ENCODE peak calls at places on chromosomes 6 and 20, in five cellular contexts. One of them, this sample, is unnamed.
A peak's percentile ranks its signal among the peaks of the same experiment; 100 is the strongest.

GRCh38 chr20:2140561-2140960 is 38.9 kb downstream of the STK35 start:
- DNase-seq in ecto neural progenitor cell: no peak
- DNase-seq in fibroblast of pulmonary artery: peak; percentile 28
- DNase-seq in H1: no peak
- DNase-seq in NCI-H748 treated with DMSO at 0.1 percent for 48 hours: no peak
- DNase-seq in this sample: no peak

GRCh38 chr6:152296648-152297376 is 340.4 kb downstream of the SYNE1 start:
- DNase-seq in H1: no peak
- DNase-seq in ecto neural progenitor cell: no peak
- DNase-seq in NCI-H748 treated with DMSO at 0.1 percent for 48 hours: no peak
- DNase-seq in fibroblast of pulmonary artery: no peak
- DNase-seq in this sample: no peak

GRCh38 chr20:58993332-58994248 is 12.5 kb downstream of the NELFCD start:
- DNase-seq in fibroblast of pulmonary artery: no peak
- DNase-seq in H1: no peak
- DNase-seq in NCI-H748 treated with DMSO at 0.1 percent for 48 hours: no peak
- DNase-seq in ecto neural progenitor cell: no peak
- DNase-seq in this sample: no peak

GRCh38 chr6:153145591-153145990 is 14.5 kb upstream of the RGS17 start:
- DNase-seq in ecto neural progenitor cell: no peak
- DNase-seq in H1: no peak
- DNase-seq in fibroblast of pulmonary artery: no peak
- DNase-seq in NCI-H748 treated with DMSO at 0.1 percent for 48 hours: peak; percentile 88
- DNase-seq in this sample: no peak

GRCh38 chr6:5030596-5031136 is 26.8 kb upstream of the RPP40 start:
- DNase-seq in H1: peak; percentile 95
- DNase-seq in fibroblast of pulmonary artery: peak; percentile 90
- DNase-seq in NCI-H748 treated with DMSO at 0.1 percent for 48 hours: peak; percentile 86
- DNase-seq in ecto neural progenitor cell: peak; percentile 86
- DNase-seq in this sample: peak; percentile 91

GRCh38 chr6:149856256-149856994 is 7.7 kb downstream of the LRP11 start:
- DNase-seq in ecto neural progenitor cell: no peak
- DNase-seq in NCI-H748 treated with DMSO at 0.1 percent for 48 hours: no peak
- DNase-seq in H1: no peak
- DNase-seq in fibroblast of pulmonary artery: no peak
- DNase-seq in this sample: no peak

GRCh38 chr6:128403618-128404444 is 116.6 kb downstream of the PTPRK start:
- DNase-seq in fibroblast of pulmonary artery: no peak
- DNase-seq in H1: no peak
- DNase-seq in NCI-H748 treated with DMSO at 0.1 percent for 48 hours: no peak
- DNase-seq in ecto neural progenitor cell: no peak
- DNase-seq in this sample: no peak

GRCh38 chr6:20095436-20095835 is 116.8 kb downstream of the MBOAT1 start:
- DNase-seq in fibroblast of pulmonary artery: no peak
- DNase-seq in H1: no peak
- DNase-seq in NCI-H748 treated with DMSO at 0.1 percent for 48 hours: no peak
- DNase-seq in ecto neural progenitor cell: no peak
- DNase-seq in this sample: no peak

GRCh38 chr6:7401103-7401502 is 11.5 kb downstream of the RIOK1 start:
- DNase-seq in ecto neural progenitor cell: no peak
- DNase-seq in NCI-H748 treated with DMSO at 0.1 percent for 48 hours: no peak
- DNase-seq in H1: no peak
- DNase-seq in fibroblast of pulmonary artery: no peak
- DNase-seq in this sample: no peak

GRCh38 chr6:34680802-34681515 is 15.6 kb downstream of the ILRUN start:
- DNase-seq in NCI-H748 treated with DMSO at 0.1 percent for 48 hours: no peak
- DNase-seq in ecto neural progenitor cell: no peak
- DNase-seq in fibroblast of pulmonary artery: peak; percentile 34
- DNase-seq in H1: no peak
- DNase-seq in this sample: no peak

GRCh38 chr6:84172574-84172973 is 54.9 kb downstream of the CEP162 start:
- DNase-seq in ecto neural progenitor cell: no peak
- DNase-seq in fibroblast of pulmonary artery: no peak
- DNase-seq in H1: no peak
- DNase-seq in NCI-H748 treated with DMSO at 0.1 percent for 48 hours: no peak
- DNase-seq in this sample: no peak

GRCh38 chr20:41245086-41245707 is 72.3 kb downstream of the ZHX3 start:
- DNase-seq in NCI-H748 treated with DMSO at 0.1 percent for 48 hours: no peak
- DNase-seq in H1: peak; percentile 52
- DNase-seq in ecto neural progenitor cell: no peak
- DNase-seq in fibroblast of pulmonary artery: peak; percentile 53
- DNase-seq in this sample: no peak

GRCh38 chr20:742156-742555 is 26.1 kb downstream of the SLC52A3 start:
- DNase-seq in NCI-H748 treated with DMSO at 0.1 percent for 48 hours: no peak
- DNase-seq in H1: no peak
- DNase-seq in ecto neural progenitor cell: no peak
- DNase-seq in fibroblast of pulmonary artery: no peak
- DNase-seq in this sample: no peak

GRCh38 chr20:1286267-1287036 is 20.4 kb downstream of the SNPH start:
- DNase-seq in H1: no peak
- DNase-seq in ecto neural progenitor cell: no peak
- DNase-seq in NCI-H748 treated with DMSO at 0.1 percent for 48 hours: no peak
- DNase-seq in fibroblast of pulmonary artery: no peak
- DNase-seq in this sample: no peak

GRCh38 chr6:6932968-6933367 is 174.8 kb upstream of the RREB1 start:
- DNase-seq in NCI-H748 treated with DMSO at 0.1 percent for 48 hours: no peak
- DNase-seq in ecto neural progenitor cell: no peak
- DNase-seq in fibroblast of pulmonary artery: no peak
- DNase-seq in H1: no peak
- DNase-seq in this sample: no peak

GRCh38 chr20:45419188-45420091 is 3.5 kb downstream of the PIGT start:
- DNase-seq in ecto neural progenitor cell: peak; percentile 29
- DNase-seq in NCI-H748 treated with DMSO at 0.1 percent for 48 hours: peak; percentile 86
- DNase-seq in fibroblast of pulmonary artery: peak; percentile 99
- DNase-seq in H1: peak; percentile 20
- DNase-seq in this sample: no peak

GRCh38 chr20:42701948-42702347 is 487.8 kb downstream of the PTPRT start:
- DNase-seq in NCI-H748 treated with DMSO at 0.1 percent for 48 hours: no peak
- DNase-seq in fibroblast of pulmonary artery: no peak
- DNase-seq in ecto neural progenitor cell: no peak
- DNase-seq in H1: no peak
- DNase-seq in this sample: no peak

GRCh38 chr6:16334671-16335070 is 96.3 kb downstream of the GMPR start:
- DNase-seq in NCI-H748 treated with DMSO at 0.1 percent for 48 hours: no peak
- DNase-seq in fibroblast of pulmonary artery: peak; percentile 93
- DNase-seq in H1: no peak
- DNase-seq in ecto neural progenitor cell: no peak
- DNase-seq in this sample: no peak

GRCh38 chr6:48630511-48630910 is 519.5 kb upstream of the PTCHD4 start:
- DNase-seq in H1: no peak
- DNase-seq in fibroblast of pulmonary artery: no peak
- DNase-seq in NCI-H748 treated with DMSO at 0.1 percent for 48 hours: no peak
- DNase-seq in ecto neural progenitor cell: no peak
- DNase-seq in this sample: no peak

GRCh38 chr6:154542747-154543146 is 32.3 kb upstream of the CNKSR3 start:
- DNase-seq in NCI-H748 treated with DMSO at 0.1 percent for 48 hours: no peak
- DNase-seq in H1: peak; percentile 73
- DNase-seq in ecto neural progenitor cell: no peak
- DNase-seq in fibroblast of pulmonary artery: no peak
- DNase-seq in this sample: no peak

GRCh38 chr20:49765846-49766541 is 46.6 kb upstream of the SLC9A8 start:
- DNase-seq in ecto neural progenitor cell: no peak
- DNase-seq in fibroblast of pulmonary artery: peak; percentile 72
- DNase-seq in NCI-H748 treated with DMSO at 0.1 percent for 48 hours: no peak
- DNase-seq in H1: no peak
- DNase-seq in this sample: no peak

GRCh38 chr6:38058022-38058421 is 238.5 kb downstream of the ZFAND3 start:
- DNase-seq in fibroblast of pulmonary artery: peak; percentile 11
- DNase-seq in NCI-H748 treated with DMSO at 0.1 percent for 48 hours: peak; percentile 53
- DNase-seq in ecto neural progenitor cell: no peak
- DNase-seq in H1: no peak
- DNase-seq in this sample: no peak

GRCh38 chr20:37734228-37734980 is 40.6 kb downstream of the CTNNBL1 start:
- DNase-seq in NCI-H748 treated with DMSO at 0.1 percent for 48 hours: no peak
- DNase-seq in H1: no peak
- DNase-seq in fibroblast of pulmonary artery: peak; percentile 72
- DNase-seq in ecto neural progenitor cell: no peak
- DNase-seq in this sample: no peak

GRCh38 chr20:44166477-44166876 is 20.5 kb downstream of the JPH2 start:
- DNase-seq in H1: no peak
- DNase-seq in NCI-H748 treated with DMSO at 0.1 percent for 48 hours: no peak
- DNase-seq in fibroblast of pulmonary artery: peak; percentile 69
- DNase-seq in ecto neural progenitor cell: no peak
- DNase-seq in this sample: peak; percentile 35

GRCh38 chr6:78746457-78746856 is 120.9 kb upstream of the IRAK1BP1 start:
- DNase-seq in H1: no peak
- DNase-seq in NCI-H748 treated with DMSO at 0.1 percent for 48 hours: no peak
- DNase-seq in fibroblast of pulmonary artery: peak; percentile 16
- DNase-seq in ecto neural progenitor cell: no peak
- DNase-seq in this sample: no peak

GRCh38 chr20:15895560-15896084 is 677.6 kb downstream of the KIF16B start:
- DNase-seq in H1: no peak
- DNase-seq in NCI-H748 treated with DMSO at 0.1 percent for 48 hours: no peak
- DNase-seq in ecto neural progenitor cell: no peak
- DNase-seq in fibroblast of pulmonary artery: no peak
- DNase-seq in this sample: no peak

GRCh38 chr20:51791626-51792025 is 10.7 kb downstream of the SALL4 start:
- DNase-seq in ecto neural progenitor cell: no peak
- DNase-seq in H1: no peak
- DNase-seq in fibroblast of pulmonary artery: no peak
- DNase-seq in NCI-H748 treated with DMSO at 0.1 percent for 48 hours: no peak
- DNase-seq in this sample: no peak

GRCh38 chr6:115643762-115644161 is 416.9 kb downstream of the FRK start:
- DNase-seq in ecto neural progenitor cell: no peak
- DNase-seq in NCI-H748 treated with DMSO at 0.1 percent for 48 hours: no peak
- DNase-seq in H1: no peak
- DNase-seq in fibroblast of pulmonary artery: peak; percentile 36
- DNase-seq in this sample: no peak

GRCh38 chr6:118896339-118897136 is 2.6 kb downstream of the ASF1A start:
- DNase-seq in H1: no peak
- DNase-seq in NCI-H748 treated with DMSO at 0.1 percent for 48 hours: peak; percentile 13
- DNase-seq in ecto neural progenitor cell: no peak
- DNase-seq in fibroblast of pulmonary artery: peak; percentile 73
- DNase-seq in this sample: no peak

GRCh38 chr20:50731930-50732690 is 730 bp downstream of the PARD6B start:
- DNase-seq in NCI-H748 treated with DMSO at 0.1 percent for 48 hours: peak; percentile 1
- DNase-seq in H1: no peak
- DNase-seq in ecto neural progenitor cell: peak; percentile 45
- DNase-seq in fibroblast of pulmonary artery: no peak
- DNase-seq in this sample: no peak

GRCh38 chr6:136037246-136037884 is 185.9 kb downstream of the PDE7B start:
- DNase-seq in NCI-H748 treated with DMSO at 0.1 percent for 48 hours: no peak
- DNase-seq in ecto neural progenitor cell: no peak
- DNase-seq in H1: no peak
- DNase-seq in fibroblast of pulmonary artery: peak; percentile 60
- DNase-seq in this sample: no peak